ENCODE peak calls at places on chromosomes 11 and 22, in seven cellular contexts. W, F, H, I, M, L and V are unnamed samples.
A peak's percentile ranks its signal among the peaks of the same experiment; 100 is the strongest.

GRCh38 chr11:76857776-76858461 is 2.8 kb upstream of the ACER3 start:
- DNase-seq in W (no peak), F (no peak), H (no peak), I (no peak), M (no peak), L (no peak), V (no peak)

GRCh38 chr11:68974421-68975194 is 6.2 kb downstream of the MRGPRD start:
- DNase-seq in W (no peak), F (no peak), H (no peak), I (no peak), M (no peak), L (peak; percentile 77), V (peak; percentile 49)

GRCh38 chr11:85947431-85948272 is 92.5 kb downstream of the CCDC83 start:
- DNase-seq in W (no peak), F (no peak), H (no peak), I (peak; percentile 80), M (no peak), L (no peak), V (no peak)

GRCh38 chr22:44752285-44753188 is at the start of gene ARHGAP8:
- DNase-seq in W (peak; percentile 86), F (peak; percentile 78), H (no peak), I (no peak), M (no peak), L (no peak), V (peak; percentile 11)

GRCh38 chr11:126636911-126637799 is 281.7 kb downstream of the ST3GAL4 start:
- DNase-seq in W (peak; percentile 38), F (no peak), H (no peak), I (no peak), M (peak; percentile 28), L (no peak), V (no peak)

GRCh38 chr11:28727254-28727653 is 619.1 kb downstream of the METTL15 start:
- DNase-seq in W (no peak), F (no peak), H (no peak), I (no peak), M (no peak), L (no peak), V (no peak)

GRCh38 chr11:128948583-128948982 is 5.9 kb upstream of the TP53AIP1 start:
- DNase-seq in W (peak; percentile 21), F (no peak), H (no peak), I (no peak), M (peak; percentile 15), L (no peak), V (peak; percentile 34)

GRCh38 chr22:31881867-31882266 is 62.5 kb upstream of the YWHAH start:
- DNase-seq in W (no peak), F (peak; percentile 21), H (no peak), I (no peak), M (no peak), L (no peak), V (no peak)

GRCh38 chr11:41895106-41895505 is 435.7 kb upstream of the LRRC4C start:
- DNase-seq in W (no peak), F (no peak), H (no peak), I (no peak), M (no peak), L (no peak), V (no peak)